ENCODE peak calls at places on chromosomes 7 and 10, in six cellular contexts. Y is GM12878, K is K562, A is A549, B is HepG2, Q is endothelial cell of umbilical vein. D is an unnamed sample.

GRCh38 chr7:4825081-4825480 is 36.7 kb downstream of the PAPOLB start:
- DNase-seq in Y (no peak), K (no peak), A (no peak), B (no peak), Q (no peak), D (no peak)

GRCh38 chr10:117980216-117980615 is 66.5 kb downstream of the RAB11FIP2 start:
- DNase-seq in Y (no peak), K (no peak), A (peak), B (no peak), Q (peak), D (no peak)

GRCh38 chr10:71921319-71922027 is 42.7 kb upstream of the CHST3 start:
- DNase-seq in Y (no peak), K (no peak), A (peak), B (no peak), Q (no peak), D (no peak)

GRCh38 chr10:100972904-100973535 is 3.7 kb downstream of the SEMA4G start:
- DNase-seq in Y (no peak), K (no peak), A (no peak), B (no peak), Q (no peak), D (no peak)

GRCh38 chr7:102318482-102318971 is 31.9 kb downstream of the SH2B2 start:
- DNase-seq in Y (no peak), K (peak), A (peak), B (no peak), Q (peak), D (no peak)

GRCh38 chr7:7051221-7051877 is 131.0 kb upstream of the C1GALT1 start:
- DNase-seq in Y (peak), K (no peak), A (peak), B (no peak), Q (no peak), D (peak)

GRCh38 chr10:20369863-20370736 is 527.0 kb downstream of the NEBL start:
- DNase-seq in Y (no peak), K (no peak), A (no peak), B (no peak), Q (no peak), D (no peak)

GRCh38 chr7:84236398-84236797 is 41.8 kb upstream of the SEMA3A start:
- DNase-seq in Y (no peak), K (no peak), A (no peak), B (no peak), Q (peak), D (no peak)

GRCh38 chr10:99234739-99235468 is 748 bp downstream of the HPSE2 start:
- DNase-seq in Y (no peak), K (no peak), A (no peak), B (no peak), Q (no peak), D (peak)

GRCh38 chr7:68821846-68822245 is 776.4 kb upstream of the AUTS2 start:
- DNase-seq in Y (no peak), K (no peak), A (no peak), B (no peak), Q (no peak), D (no peak)

GRCh38 chr7:69880848-69881247 is 282.6 kb downstream of the AUTS2 start:
- DNase-seq in Y (no peak), K (no peak), A (no peak), B (no peak), Q (no peak), D (no peak)

GRCh38 chr7:23520582-23520981 is 11.2 kb downstream of the TRA2A start:
- DNase-seq in Y (no peak), K (no peak), A (peak), B (no peak), Q (no peak), D (peak)

GRCh38 chr7:53035499-53036412 is at the start of gene POM121L12:
- DNase-seq in Y (no peak), K (no peak), A (no peak), B (no peak), Q (no peak), D (no peak)

GRCh38 chr7:156897673-156898072 is 4.7 kb upstream of the LMBR1 start:
- DNase-seq in Y (no peak), K (no peak), A (peak), B (no peak), Q (no peak), D (no peak)

GRCh38 chr7:139232893-139233292 is 1.9 kb downstream of the UBN2 start:
- DNase-seq in Y (no peak), K (no peak), A (no peak), B (no peak), Q (peak), D (peak)

GRCh38 chr10:27542812-27543211 is 38.7 kb downstream of the RAB18 start:
- DNase-seq in Y (no peak), K (no peak), A (no peak), B (no peak), Q (no peak), D (no peak)

GRCh38 chr7:6430271-6430940 is 17.3 kb downstream of the DAGLB start:
- DNase-seq in Y (no peak), K (no peak), A (no peak), B (no peak), Q (no peak), D (peak)

GRCh38 chr7:128781126-128781525 is 5.5 kb upstream of the OPN1SW start:
- DNase-seq in Y (no peak), K (no peak), A (no peak), B (no peak), Q (no peak), D (no peak)

GRCh38 chr10:86872757-86873156 is 84.7 kb downstream of the MMRN2 start:
- DNase-seq in Y (no peak), K (no peak), A (no peak), B (no peak), Q (peak), D (no peak)

GRCh38 chr7:43142703-43143102 is 30.3 kb downstream of the HECW1 start:
- DNase-seq in Y (no peak), K (no peak), A (no peak), B (no peak), Q (no peak), D (no peak)

GRCh38 chr10:66265398-66265797 is 660.4 kb upstream of the LRRTM3 start:
- DNase-seq in Y (no peak), K (no peak), A (no peak), B (no peak), Q (no peak), D (no peak)
- TF ChIP-seq CTCF in Y (no peak), K (no peak), A (no peak), B (no peak), Q (no peak), D (no peak)

DNA sequence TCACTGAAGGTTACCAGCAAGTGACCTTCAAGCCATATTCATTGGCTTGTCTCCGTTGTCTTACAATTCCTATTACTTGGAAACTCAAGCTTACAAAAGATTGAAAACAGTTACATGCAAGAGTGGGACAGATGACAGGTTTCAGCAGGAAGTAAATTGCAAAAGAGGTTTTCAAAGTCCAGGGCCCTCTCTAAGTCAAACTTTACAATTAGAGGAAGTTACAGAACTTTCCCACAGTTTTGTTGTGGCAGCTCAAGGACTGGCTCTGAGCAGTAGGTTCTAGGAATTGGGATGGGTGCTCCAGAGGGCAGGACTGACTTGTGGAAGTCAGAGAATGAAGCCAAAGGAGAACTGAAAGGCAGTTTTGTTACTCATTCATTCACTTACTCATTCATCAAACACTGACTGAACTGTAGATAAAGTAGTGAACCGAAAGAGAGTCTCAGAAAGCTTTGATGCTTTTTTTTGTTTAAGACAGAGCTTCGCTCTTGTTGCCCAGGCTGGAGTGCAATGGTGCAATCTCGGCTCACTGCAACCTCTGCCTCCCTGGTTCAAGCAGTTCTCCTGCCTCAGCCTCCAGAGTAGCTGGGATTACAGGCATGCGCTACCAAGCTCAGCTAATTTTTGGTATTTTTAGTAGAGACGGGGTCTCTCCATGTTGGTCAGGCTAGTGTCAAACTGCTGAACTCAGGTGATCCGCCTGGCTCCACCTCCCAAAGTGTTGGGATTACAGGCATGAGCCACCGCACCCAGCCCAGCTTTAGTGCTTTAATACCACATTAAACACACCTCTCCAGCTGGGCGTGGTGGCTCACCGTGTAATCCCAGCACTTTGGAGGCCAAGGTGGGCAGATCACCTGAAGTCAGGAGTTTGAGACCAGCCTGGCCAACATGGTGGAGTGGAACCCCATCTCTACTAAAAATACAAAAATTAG is 66.8 kb upstream of the CCNJ start:
- DNase-seq in Y (no peak), K (no peak), A (peak), B (peak), Q (no peak), D (no peak)
- TF ChIP-seq MYC in Y (no peak), K (no peak), A (no peak), B (no peak), Q (no peak), D (no peak)

GRCh38 chr7:94657771-94658693 is 2.1 kb upstream of the SGCE start:
- DNase-seq in Y (peak), K (peak), A (peak), B (peak), Q (peak), D (peak)
- H3K4me3 ChIP-seq in Y (no peak), K (peak), A (peak), B (peak), Q (no peak), D (peak)

DNA sequence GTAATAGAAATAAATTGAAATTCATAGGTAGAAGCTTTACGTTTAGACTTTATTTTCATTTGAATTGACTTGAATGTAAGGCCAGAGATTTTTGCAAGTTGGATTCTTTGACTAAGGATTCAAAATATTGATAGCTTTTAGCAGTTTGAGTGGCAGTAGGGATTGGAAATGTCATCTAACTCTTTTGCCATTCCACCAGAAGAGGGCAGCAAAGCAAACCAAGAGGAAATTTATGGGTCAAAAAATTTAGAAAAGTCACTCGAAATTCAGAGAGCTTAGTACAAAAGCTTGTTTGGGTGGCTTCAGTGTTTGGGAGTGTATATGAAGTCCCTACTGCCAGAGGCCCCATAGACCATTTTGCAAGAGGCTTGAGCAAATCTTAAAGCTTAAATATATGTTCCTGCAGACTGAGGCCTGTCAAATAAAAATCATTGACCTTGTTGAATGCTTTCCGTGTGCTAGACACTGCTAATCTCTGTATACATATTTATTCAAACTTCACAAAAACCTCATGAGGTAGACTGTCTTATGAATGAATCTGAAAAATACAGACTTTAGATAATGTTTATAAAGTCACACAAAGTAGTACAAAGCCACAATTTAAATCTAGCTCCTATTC is 44.6 kb upstream of the RSBN1L start:
- DNase-seq in Y (no peak), K (peak), A (peak), B (peak), Q (peak), D (peak)
- TF ChIP-seq CTCF in Y (peak), K (peak), A (peak), B (peak), Q (peak), D (peak)

D was measured in NB4.